ENCODE peak calls at places on chromosome 18, in ten cellular contexts. Z is OCI-LY7, U is colonic mucosa, K is astrocyte of the spinal cord, A is BJ, S is AG09309, F is H1, O is lung, X is tibial artery, M is WERI-Rb-1. J is an unnamed sample.

GRCh38 chr18:23106575-23106974 is 28.7 kb upstream of the CABLES1 start:
- DNase-seq in Z (no peak), U (peak), K (peak), A (peak), S (peak), F (no peak), O (no peak), X (peak), M (no peak), J (peak)

GRCh38 chr18:43571078-43571689 is 293.9 kb upstream of the SYT4 start:
- DNase-seq in Z (peak), U (peak), K (peak), A (peak), S (peak), F (peak), O (no peak), X (no peak), M (peak), J (peak)

GRCh38 chr18:68406761-68407160 is 308.1 kb downstream of the TMX3 start:
- DNase-seq in Z (no peak), U (no peak), K (no peak), A (no peak), S (no peak), F (no peak), O (no peak), X (no peak), M (no peak), J (peak)

GRCh38 chr18:37397814-37398213 is 167.8 kb downstream of the CELF4 start:
- DNase-seq in Z (no peak), U (no peak), K (no peak), A (no peak), S (no peak), F (no peak), O (no peak), X (no peak), M (no peak), J (no peak)

GRCh38 chr18:74819433-74820059 is 221.9 kb downstream of the ZNF407 start:
- DNase-seq in Z (peak), U (no peak), K (no peak), A (no peak), S (no peak), F (peak), O (no peak), X (no peak), M (peak), J (no peak)

GRCh38 chr18:63290456-63291200 is 28.9 kb downstream of the BCL2 start:
- DNase-seq in Z (no peak), U (no peak), K (no peak), A (no peak), S (no peak), F (no peak), O (no peak), X (no peak), M (no peak), J (no peak)

GRCh38 chr18:62545098-62545497 is 22.3 kb downstream of the ZCCHC2 start:
- DNase-seq in Z (no peak), U (no peak), K (no peak), A (no peak), S (no peak), F (no peak), O (no peak), X (no peak), M (no peak), J (no peak)

GRCh38 chr18:50006470-50007046 is 188.4 kb downstream of the MYO5B start:
- DNase-seq in Z (no peak), U (no peak), K (no peak), A (no peak), S (no peak), F (no peak), O (no peak), X (no peak), M (peak), J (no peak)

GRCh38 chr18:22422909-22423548 is 5.3 kb upstream of the CTAGE1 start:
- DNase-seq in Z (no peak), U (peak), K (no peak), A (no peak), S (peak), F (no peak), O (peak), X (no peak), M (no peak), J (peak)

GRCh38 chr18:44592639-44593038 is 88.0 kb upstream of the SETBP1 start:
- DNase-seq in Z (no peak), U (no peak), K (peak), A (peak), S (no peak), F (no peak), O (no peak), X (no peak), M (no peak), J (peak)

GRCh38 chr18:23824704-23825103 is 135.5 kb downstream of the LAMA3 start:
- DNase-seq in Z (no peak), U (no peak), K (peak), A (no peak), S (no peak), F (no peak), O (no peak), X (no peak), M (no peak), J (no peak)

GRCh38 chr18:60987963-60988362 is 345.3 kb upstream of the CDH20 start:
- DNase-seq in Z (no peak), U (no peak), K (peak), A (no peak), S (no peak), F (no peak), O (no peak), X (no peak), M (no peak), J (peak)

GRCh38 chr18:46771141-46771540 is 14.3 kb upstream of the ST8SIA5 start:
- DNase-seq in Z (no peak), U (no peak), K (peak), A (no peak), S (no peak), F (no peak), O (no peak), X (no peak), M (no peak), J (no peak)

GRCh38 chr18:70293166-70293565 is 4.3 kb downstream of the SOCS6 start:
- DNase-seq in Z (no peak), U (peak), K (no peak), A (no peak), S (no peak), F (no peak), O (no peak), X (no peak), M (no peak), J (peak)

GRCh38 chr18:61578846-61579245 is 245.6 kb downstream of the CDH20 start:
- DNase-seq in Z (no peak), U (no peak), K (no peak), A (no peak), S (no peak), F (no peak), O (no peak), X (no peak), M (no peak), J (no peak)

GRCh38 chr18:75548353-75548752 is 120.8 kb upstream of the SMIM21 start:
- DNase-seq in Z (no peak), U (no peak), K (no peak), A (no peak), S (no peak), F (no peak), O (peak), X (no peak), M (no peak), J (peak)

GRCh38 chr18:32771169-32771751 is 1.6 kb downstream of the KLHL14 start:
- DNase-seq in Z (peak), U (peak), K (no peak), A (no peak), S (no peak), F (peak), O (no peak), X (no peak), M (peak), J (no peak)

GRCh38 chr18:55284614-55285013 is 303.4 kb downstream of the TCF4 start:
- DNase-seq in Z (no peak), U (no peak), K (no peak), A (no peak), S (no peak), F (no peak), O (no peak), X (no peak), M (no peak), J (no peak)

GRCh38 chr18:47087676-47088075 is 52.3 kb upstream of the ELOA2 start:
- DNase-seq in Z (no peak), U (no peak), K (no peak), A (no peak), S (no peak), F (no peak), O (no peak), X (no peak), M (no peak), J (no peak)

GRCh38 chr18:66682855-66683322 is 79.0 kb upstream of the CDH19 start:
- DNase-seq in Z (no peak), U (no peak), K (peak), A (no peak), S (no peak), F (no peak), O (no peak), X (no peak), M (no peak), J (peak)

GRCh38 chr18:27428716-27429475 is 243.8 kb upstream of the CHST9 start:
- DNase-seq in Z (no peak), U (no peak), K (no peak), A (no peak), S (no peak), F (no peak), O (no peak), X (no peak), M (no peak), J (no peak)

GRCh38 chr18:79575891-79576685 is 103.5 kb upstream of the CTDP1 start:
- DNase-seq in Z (no peak), U (no peak), K (peak), A (peak), S (no peak), F (peak), O (no peak), X (peak), M (peak), J (peak)

GRCh38 chr18:59870623-59871130 is 29.1 kb upstream of the PMAIP1 start:
- DNase-seq in Z (no peak), U (no peak), K (peak), A (peak), S (no peak), F (no peak), O (no peak), X (no peak), M (no peak), J (no peak)

GRCh38 chr18:50161806-50162205 is 33.1 kb downstream of the MYO5B start:
- DNase-seq in Z (no peak), U (no peak), K (no peak), A (no peak), S (no peak), F (no peak), O (no peak), X (no peak), M (no peak), J (no peak)

GRCh38 chr18:58611471-58612131 is 17.3 kb downstream of the ALPK2 start:
- DNase-seq in Z (no peak), U (no peak), K (peak), A (no peak), S (peak), F (peak), O (no peak), X (no peak), M (peak), J (no peak)

GRCh38 chr18:24567199-24567598 is 106.8 kb downstream of the HRH4 start:
- DNase-seq in Z (no peak), U (no peak), K (no peak), A (peak), S (peak), F (peak), O (peak), X (no peak), M (no peak), J (peak)

GRCh38 chr18:24054130-24054529 is 39.6 kb downstream of the TTC39C start:
- DNase-seq in Z (no peak), U (no peak), K (peak), A (no peak), S (no peak), F (no peak), O (no peak), X (no peak), M (no peak), J (peak)

GRCh38 chr18:54149078-54149697 is 75.3 kb downstream of the MBD2 start:
- DNase-seq in Z (no peak), U (no peak), K (peak), A (peak), S (peak), F (no peak), O (peak), X (no peak), M (no peak), J (peak)

GRCh38 chr18:22166070-22166972 is 3.1 kb upstream of the GATA6 start:
- DNase-seq in Z (no peak), U (peak), K (no peak), A (no peak), S (no peak), F (peak), O (peak), X (peak), M (no peak), J (peak)

GRCh38 chr18:49339146-49339545 is 121.3 kb downstream of the DYM start:
- DNase-seq in Z (no peak), U (no peak), K (no peak), A (no peak), S (no peak), F (no peak), O (no peak), X (no peak), M (no peak), J (no peak)

GRCh38 chr18:29123706-29124530 is 947.0 kb upstream of the CDH2 start:
- DNase-seq in Z (no peak), U (no peak), K (peak), A (no peak), S (no peak), F (no peak), O (no peak), X (no peak), M (no peak), J (peak)

GRCh38 chr18:76721207-76721996 is 101.0 kb upstream of the ZNF236 start:
- DNase-seq in Z (no peak), U (no peak), K (no peak), A (no peak), S (no peak), F (no peak), O (no peak), X (peak), M (no peak), J (no peak)
- H3K4me3 ChIP-seq in Z (no peak), U (no peak), K (no peak), A (no peak), S (no peak), F (no peak), O (no peak), X (no peak), M (no peak), J (no peak)

DNA sequence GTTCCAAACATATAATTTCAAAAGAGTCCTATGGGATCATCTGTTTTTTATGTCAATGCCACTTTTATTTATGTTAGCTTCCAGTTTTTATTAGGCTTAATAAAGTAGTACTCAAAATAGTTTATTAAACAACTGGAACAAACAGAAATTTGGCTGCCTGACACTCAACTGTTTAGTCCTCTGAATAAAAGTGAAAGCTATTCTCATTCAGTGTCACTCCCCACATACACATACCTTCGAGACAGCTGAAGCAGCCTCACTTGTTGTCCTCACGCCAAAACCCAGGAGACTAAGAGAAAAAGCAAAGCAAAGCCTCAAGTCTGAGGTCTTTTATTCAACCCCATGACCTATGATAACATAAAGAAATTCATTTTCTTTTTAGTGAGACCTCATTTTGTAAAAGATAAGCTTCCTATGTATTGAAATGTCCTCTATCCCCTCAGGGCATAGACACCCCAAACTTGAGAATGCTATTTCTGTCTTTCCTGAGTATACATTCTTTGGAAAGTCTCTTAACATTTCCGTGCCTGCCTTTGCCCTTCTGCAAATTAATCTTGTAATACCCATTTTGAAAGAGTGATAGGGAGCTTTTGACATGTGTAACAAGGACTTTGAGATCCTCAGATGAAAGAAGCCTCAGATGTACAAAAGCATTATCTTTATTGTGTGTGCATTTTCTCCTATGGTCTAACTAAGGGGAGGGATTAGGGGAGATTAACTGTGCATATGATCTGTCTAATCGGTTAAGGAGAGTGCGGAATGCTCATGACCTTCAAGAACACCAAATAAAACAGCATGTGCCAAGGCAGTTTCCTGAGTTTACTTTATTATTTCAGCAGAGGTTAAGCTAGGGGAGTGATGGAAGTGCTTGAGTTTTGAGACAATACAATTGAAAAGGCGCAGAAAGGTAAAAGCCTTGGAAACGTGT is 1523.7 kb upstream of the PIK3C3 start:
- DNase-seq in Z (no peak), U (no peak), K (no peak), A (no peak), S (no peak), F (no peak), O (no peak), X (no peak), M (peak), J (no peak)
- TF ChIP-seq CTCF in Z (no peak), U (no peak), K (no peak), A (no peak), S (no peak), F (no peak), O (no peak), X (no peak), M (no peak), J (no peak)

DNA sequence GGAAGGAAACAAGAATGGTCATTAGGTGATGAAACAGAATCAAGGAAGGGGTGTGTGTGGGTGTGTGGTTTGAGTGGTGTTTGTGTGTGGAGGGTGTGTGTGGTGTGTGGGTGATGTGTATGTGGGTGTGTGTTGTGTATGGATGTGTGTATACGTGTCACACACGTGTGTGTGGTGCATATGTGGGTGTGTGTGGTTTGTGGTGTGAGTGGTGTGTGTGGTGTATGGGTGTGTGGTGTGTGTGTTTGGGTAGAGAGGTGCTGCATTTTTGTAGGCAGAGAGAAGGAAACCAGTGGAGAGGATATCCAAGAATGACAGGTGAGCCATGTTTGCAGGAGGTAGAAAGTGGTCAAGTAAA is 1.1 kb upstream of the CEP192 start:
- DNase-seq in Z (no peak), U (no peak), K (no peak), A (no peak), S (no peak), F (no peak), O (no peak), X (no peak), M (no peak), J (no peak)
- H3K4me3 ChIP-seq in Z (peak), U (no peak), K (no peak), A (no peak), S (peak), F (peak), O (no peak), X (peak), M (peak), J (peak)

GRCh38 chr18:6885992-6886823 is 156.7 kb downstream of the ARHGAP28 start:
- DNase-seq in Z (peak), U (peak), K (peak), A (no peak), S (peak), F (no peak), O (peak), X (no peak), M (peak), J (peak)
- TF ChIP-seq CTCF in Z (peak), U (peak), K (peak), A (peak), S (peak), F (peak), O (peak), X (peak), M (peak), J (peak)

GRCh38 chr18:21110667-21111350 is 804 bp downstream of the ROCK1 start:
- DNase-seq in Z (peak), U (peak), K (peak), A (no peak), S (no peak), F (peak), O (peak), X (peak), M (peak), J (peak)

GRCh38 chr18:21101172-21101571 is 10.4 kb downstream of the ROCK1 start:
- DNase-seq in Z (no peak), U (no peak), K (no peak), A (no peak), S (no peak), F (no peak), O (no peak), X (no peak), M (no peak), J (no peak)

GRCh38 chr18:21100678-21101077 is 10.9 kb downstream of the ROCK1 start:
- DNase-seq in Z (no peak), U (no peak), K (no peak), A (no peak), S (no peak), F (no peak), O (no peak), X (no peak), M (no peak), J (no peak)

GRCh38 chr18:21109936-21110666 is 1.5 kb downstream of the ROCK1 start:
- DNase-seq in Z (peak), U (no peak), K (no peak), A (no peak), S (no peak), F (no peak), O (no peak), X (no peak), M (no peak), J (no peak)

DNA sequence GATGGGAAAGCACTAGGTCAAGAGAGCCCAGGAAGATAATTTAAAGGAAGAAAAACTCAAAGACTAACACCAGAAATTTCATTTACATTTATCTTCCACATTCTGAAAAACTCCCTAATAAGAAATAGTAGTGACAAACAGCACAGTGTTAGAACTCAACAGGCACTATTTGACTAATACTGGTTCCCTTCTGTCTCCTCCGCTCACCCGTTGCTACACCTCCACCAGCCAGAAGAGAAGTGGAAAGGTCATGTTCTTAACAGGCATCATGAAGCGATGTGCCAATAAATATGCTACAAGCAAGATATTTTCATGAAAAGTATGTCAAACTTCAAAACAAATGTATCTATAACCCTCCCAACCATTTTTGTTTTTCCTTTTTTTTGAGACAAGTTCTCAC is 5.7 kb downstream of the ROCK1 start:
- DNase-seq in Z (no peak), U (no peak), K (no peak), A (no peak), S (no peak), F (no peak), O (no peak), X (no peak), M (no peak), J (no peak)
- H3K4me3 ChIP-seq in Z (peak), U (no peak), K (no peak), A (no peak), S (no peak), F (no peak), O (no peak), X (peak), M (no peak), J (no peak)

J was measured in cardiac fibroblast.